ENCODE peak calls at places on chromosome 15, in five cellular contexts. U is iris pigment epithelial cell, Q is EL, B is D721Med, S is AG09309. P is an unnamed sample.

GRCh38 chr15:68620721-68621528 is 42.1 kb downstream of the CORO2B start:
- DNase-seq in Q (peak), U (peak), B (no peak), S (peak), P (peak)

GRCh38 chr15:87527416-87527815 is 729.1 kb downstream of the NTRK3 start:
- DNase-seq in B (no peak), U (no peak), S (no peak), Q (peak), P (no peak)

GRCh38 chr15:80599359-80599758 is 95.8 kb upstream of the ABHD17C start:
- DNase-seq in S (no peak), B (no peak), U (peak), Q (peak), P (peak)

GRCh38 chr15:25068696-25069095 is 113.9 kb downstream of the SNRPN start:
- DNase-seq in U (no peak), Q (no peak), S (no peak), B (no peak), P (no peak)

GRCh38 chr15:51681303-51681963 is at the start of gene SCG3:
- DNase-seq in U (peak), B (peak), Q (peak), S (no peak), P (no peak)

GRCh38 chr15:95365615-95366107 is 964.8 kb upstream of the NR2F2 start:
- DNase-seq in B (no peak), S (no peak), U (peak), Q (no peak), P (no peak)

GRCh38 chr15:92864127-92864814 is 35.9 kb upstream of the CHD2 start:
- DNase-seq in B (no peak), S (no peak), U (no peak), Q (no peak), P (no peak)

GRCh38 chr15:88177451-88177850 is 79.1 kb downstream of the NTRK3 start:
- DNase-seq in S (no peak), B (no peak), Q (no peak), U (no peak), P (no peak)

GRCh38 chr15:62248277-62248974 is 83.3 kb upstream of the C2CD4B start:
- DNase-seq in S (no peak), B (no peak), U (no peak), Q (no peak), P (no peak)

GRCh38 chr15:51366911-51367310 is 25.5 kb downstream of the GLDN start:
- DNase-seq in Q (peak), B (no peak), U (peak), S (no peak), P (no peak)

GRCh38 chr15:93296786-93297500 is 207.9 kb upstream of the RGMA start:
- DNase-seq in Q (no peak), B (no peak), U (no peak), S (no peak), P (no peak)

GRCh38 chr15:96442076-96442475 is 111.6 kb downstream of the NR2F2 start:
- DNase-seq in B (no peak), S (no peak), U (no peak), Q (no peak), P (no peak)

GRCh38 chr15:76994001-76994400 is 925 bp upstream of the PSTPIP1 start:
- DNase-seq in Q (peak), S (no peak), U (no peak), B (no peak), P (no peak)

GRCh38 chr15:78730955-78731354 is 80.3 kb downstream of the ADAMTS7 start:
- DNase-seq in Q (no peak), U (no peak), B (no peak), S (no peak), P (no peak)

GRCh38 chr15:28043625-28044520 is 55.2 kb downstream of the OCA2 start:
- DNase-seq in Q (no peak), U (no peak), S (no peak), B (no peak), P (no peak)

GRCh38 chr15:31158858-31159569 is 57.5 kb upstream of the TRPM1 start:
- DNase-seq in S (no peak), B (no peak), U (no peak), Q (no peak), P (no peak)